ENCODE peak calls at places on chromosomes 2 and 18, in seven cellular contexts. L, Q, U, C, B, V and A are unnamed samples.

GRCh38 chr2:202161106-202161836 is 77.1 kb downstream of the SUMO1 start:
- DNase-seq in Q (no peak), C (no peak), V (no peak), B (no peak), L (no peak), U (no peak), A (no peak)

GRCh38 chr18:60978338-60978737 is 354.9 kb upstream of the CDH20 start:
- DNase-seq in B (no peak), C (no peak), U (no peak), L (no peak), V (no peak), Q (no peak), A (no peak)

GRCh38 chr2:105641389-105641811 is 103.3 kb upstream of the NCK2 start:
- DNase-seq in B (no peak), L (no peak), Q (no peak), C (no peak), U (no peak), V (no peak), A (peak; percentile 71)

GRCh38 chr2:206083602-206084467 is 2.1 kb downstream of the INO80D start:
- DNase-seq in U (peak; percentile 10), C (peak; percentile 19), B (no peak), L (no peak), Q (peak; percentile 18), V (peak; percentile 69), A (peak; percentile 10)

GRCh38 chr18:5237083-5237722 is 40.1 kb upstream of the AKAIN1 start:
- DNase-seq in V (no peak), L (no peak), U (no peak), Q (no peak), B (no peak), C (no peak), A (peak; percentile 68)

GRCh38 chr2:176944998-176945397 is 267.6 kb upstream of the HNRNPA3 start:
- DNase-seq in B (no peak), Q (no peak), V (no peak), U (no peak), C (no peak), L (no peak), A (no peak)

GRCh38 chr2:134379722-134380121 is 125.8 kb downstream of the MGAT5 start:
- DNase-seq in C (no peak), V (no peak), B (no peak), U (no peak), L (no peak), Q (no peak), A (no peak)

GRCh38 chr2:160657206-160657605 is 163.6 kb upstream of the RBMS1 start:
- DNase-seq in U (no peak), Q (no peak), B (no peak), C (peak; percentile 26), V (no peak), L (no peak), A (no peak)

GRCh38 chr18:49548266-49548665 is 13.6 kb upstream of the LIPG start:
- DNase-seq in C (no peak), Q (peak; percentile 60), B (no peak), U (no peak), V (peak; percentile 21), L (no peak), A (no peak)

GRCh38 chr2:192578780-192579179 is 384.0 kb upstream of the TMEFF2 start:
- DNase-seq in Q (no peak), V (no peak), B (no peak), C (no peak), L (no peak), U (no peak), A (no peak)

GRCh38 chr2:45173513-45173912 is 164.3 kb upstream of the SIX2 start:
- DNase-seq in B (no peak), L (no peak), U (no peak), Q (peak; percentile 84), V (no peak), C (no peak), A (no peak)

GRCh38 chr2:153487993-153488562 is 9.5 kb upstream of the RPRM start:
- DNase-seq in B (no peak), U (no peak), L (no peak), V (no peak), C (peak; percentile 16), Q (no peak), A (no peak)

GRCh38 chr2:238967978-238968360 is 120.1 kb downstream of the TWIST2 start:
- DNase-seq in U (no peak), Q (no peak), B (no peak), C (no peak), V (no peak), L (peak; percentile 75), A (no peak)

GRCh38 chr2:149612122-149612521 is 24.5 kb upstream of the MMADHC start:
- DNase-seq in V (no peak), B (no peak), U (no peak), C (no peak), L (no peak), Q (peak; percentile 35), A (no peak)

GRCh38 chr2:218427741-218428140 is 8.8 kb downstream of the VIL1 start:
- DNase-seq in Q (no peak), B (peak; percentile 45), V (no peak), U (no peak), C (no peak), L (peak; percentile 24), A (no peak)

GRCh38 chr2:33812707-33813106 is 213.6 kb upstream of the FAM98A start:
- DNase-seq in Q (no peak), U (no peak), V (no peak), B (no peak), L (no peak), C (no peak), A (no peak)

GRCh38 chr2:212299333-212299732 is 239.3 kb downstream of the ERBB4 start:
- DNase-seq in C (no peak), Q (no peak), B (no peak), L (no peak), V (no peak), U (no peak), A (no peak)

GRCh38 chr2:162964513-162964912 is 125.9 kb upstream of the KCNH7 start:
- DNase-seq in V (no peak), U (no peak), L (no peak), C (no peak), Q (no peak), B (no peak), A (no peak)

GRCh38 chr2:3639015-3639630 is 18.9 kb upstream of the ALLC start:
- DNase-seq in Q (no peak), U (no peak), C (no peak), V (peak; percentile 6), B (no peak), L (no peak), A (no peak)

GRCh38 chr2:113309655-113310387 is 31.1 kb upstream of the PAX8 start:
- DNase-seq in U (no peak), C (no peak), B (no peak), Q (no peak), V (no peak), L (no peak), A (no peak)

GRCh38 chr2:149787206-149787605 is 199.6 kb upstream of the MMADHC start:
- DNase-seq in Q (no peak), B (no peak), C (no peak), U (no peak), L (no peak), V (no peak), A (no peak)

GRCh38 chr2:224038049-224038829 is 847 bp downstream of the SERPINE2 start:
- DNase-seq in C (peak; percentile 61), V (peak; percentile 58), L (peak; percentile 71), Q (peak; percentile 61), U (peak; percentile 44), B (no peak), A (no peak)

GRCh38 chr2:201961401-201961800 is 72.3 kb upstream of the FZD7 start:
- DNase-seq in B (no peak), Q (no peak), V (no peak), L (no peak), C (no peak), U (no peak), A (no peak)

GRCh38 chr2:144430722-144431163 is 89.2 kb downstream of the ZEB2 start:
- DNase-seq in L (peak; percentile 58), B (no peak), C (no peak), U (no peak), Q (no peak), V (peak; percentile 54), A (no peak)

GRCh38 chr18:21803495-21803894 is 62.9 kb downstream of the MIB1 start:
- DNase-seq in V (no peak), L (no peak), C (no peak), Q (no peak), U (no peak), B (no peak), A (no peak)

GRCh38 chr18:5197461-5197860 is 404 bp upstream of the AKAIN1 start:
- DNase-seq in V (no peak), U (no peak), C (no peak), B (no peak), Q (no peak), L (no peak), A (no peak)

DNA sequence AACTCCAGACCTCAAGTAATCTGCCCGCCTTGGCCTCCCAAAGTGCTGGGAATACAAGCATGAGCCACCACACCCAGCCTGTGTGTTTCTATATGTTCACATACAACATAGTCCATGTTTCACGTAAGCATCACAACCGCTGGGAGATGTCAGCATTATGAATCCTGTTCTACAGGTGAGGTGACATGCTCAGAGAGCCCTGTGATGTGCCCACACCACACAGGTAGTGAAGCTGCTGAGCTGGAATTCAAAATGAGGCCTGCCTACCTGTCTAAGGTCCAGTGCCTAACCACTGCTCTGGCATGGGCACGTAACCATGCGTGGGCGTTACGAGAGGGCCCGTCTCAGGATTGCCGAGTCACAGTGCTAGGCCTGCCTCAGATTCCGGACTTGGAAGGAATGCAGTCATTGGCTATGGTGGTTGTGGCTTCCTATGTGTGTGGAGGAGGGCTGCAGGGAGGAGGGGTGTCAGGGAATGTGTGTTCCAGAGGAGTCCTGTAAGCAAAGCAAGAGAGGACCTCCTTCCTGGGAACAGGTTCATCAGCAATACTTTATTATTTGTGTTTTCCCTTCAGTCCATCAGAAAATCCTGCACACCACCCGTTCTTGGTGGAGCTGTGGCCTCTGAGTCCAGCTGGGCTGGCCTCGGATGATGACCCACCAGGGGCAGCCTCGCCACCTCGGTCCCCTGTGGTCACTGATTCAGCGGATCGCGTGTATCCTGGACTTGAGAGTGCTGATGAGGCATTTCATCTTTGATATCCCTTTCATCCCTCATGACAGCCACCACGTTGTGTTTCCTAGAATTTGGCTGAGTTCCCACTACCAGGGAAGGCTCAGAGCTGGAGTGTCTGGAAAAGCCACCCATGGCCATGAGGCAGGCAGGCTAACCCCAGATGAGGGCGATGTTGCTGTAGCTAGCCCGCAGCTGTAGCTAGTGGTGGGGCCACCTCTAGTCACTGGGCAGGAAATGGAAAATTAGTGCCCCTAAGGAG is 31.1 kb downstream of the HK2 start:
- DNase-seq in L (no peak), B (peak; percentile 68), C (no peak), Q (no peak), U (no peak), V (no peak), A (no peak)
- H3K27ac ChIP-seq in L (no peak overlapping the region), B (peak overlapping the region; percentile 31), C (no peak overlapping the region), Q (no peak overlapping the region), U (no peak overlapping the region), V (no peak overlapping the region), A (no peak overlapping the region)

GRCh38 chr2:159117658-159118057 is 149.2 kb downstream of the TANC1 start:
- DNase-seq in L (no peak), B (no peak), Q (no peak), V (no peak), C (no peak), U (no peak), A (no peak)
- H3K27ac ChIP-seq in L (no peak overlapping the region), B (no peak overlapping the region), Q (no peak overlapping the region), V (no peak overlapping the region), C (no peak overlapping the region), U (no peak overlapping the region), A (no peak overlapping the region)

GRCh38 chr2:69773201-69773600 is 31.3 kb downstream of the ANXA4 start:
- DNase-seq in U (no peak), V (no peak), C (no peak), Q (no peak), B (no peak), L (no peak), A (no peak)
- H3K27ac ChIP-seq in U (no peak overlapping the region), V (no peak overlapping the region), C (no peak overlapping the region), Q (peak overlapping the region; percentile 93), B (peak overlapping the region; percentile 63), L (no peak overlapping the region), A (no peak overlapping the region)

GRCh38 chr18:67265464-67266245 is 250.9 kb downstream of the DSEL start:
- DNase-seq in L (no peak), Q (no peak), B (no peak), V (no peak), U (no peak), C (no peak), A (no peak)
- H3K27ac ChIP-seq in L (no peak overlapping the region), Q (peak overlapping the region; percentile 60), B (no peak overlapping the region), V (no peak overlapping the region), U (no peak overlapping the region), C (no peak overlapping the region), A (no peak overlapping the region)